ENCODE peak calls at places on chromosome 13, in ten cellular contexts. U, P, Z, W, F, A, G, M, K and N are unnamed samples.

GRCh38 chr13:97189943-97190342 is 32.2 kb upstream of the MBNL2 start:
- DNase-seq in U (no peak), P (no peak), Z (no peak), W (no peak), F (no peak), A (no peak), G (no peak), M (no peak), K (no peak), N (no peak)

GRCh38 chr13:98487016-98487415 is 89.9 kb downstream of the STK24 start:
- DNase-seq in U (peak; percentile 30), P (no peak), Z (no peak), W (no peak), F (no peak), A (no peak), G (no peak), M (no peak), K (no peak), N (no peak)

GRCh38 chr13:26482451-26483197 is 74.9 kb upstream of the WASF3 start:
- DNase-seq in U (peak; percentile 62), P (no peak), Z (peak; percentile 49), W (no peak), F (peak; percentile 65), A (no peak), G (no peak), M (peak; percentile 78), K (peak; percentile 82), N (peak; percentile 21)

GRCh38 chr13:50766043-50766442 is 77.4 kb downstream of the DLEU7 start:
- DNase-seq in U (no peak), P (no peak), Z (peak; percentile 24), W (no peak), F (no peak), A (no peak), G (no peak), M (no peak), K (no peak), N (no peak)

GRCh38 chr13:94558721-94559120 is 37.2 kb downstream of the TGDS start:
- DNase-seq in U (peak; percentile 16), P (no peak), Z (no peak), W (no peak), F (no peak), A (no peak), G (no peak), M (no peak), K (no peak), N (no peak)

GRCh38 chr13:50130686-50131051 is 115.4 kb downstream of the KCNRG start:
- DNase-seq in U (no peak), P (no peak), Z (no peak), W (peak; percentile 38), F (peak; percentile 32), A (no peak), G (no peak), M (no peak), K (peak; percentile 21), N (peak; percentile 38)

GRCh38 chr13:39484506-39485313 is 118.3 kb downstream of the LHFPL6 start:
- DNase-seq in U (peak; percentile 84), P (peak; percentile 39), Z (no peak), W (no peak), F (peak; percentile 21), A (no peak), G (no peak), M (no peak), K (peak; percentile 59), N (no peak)

GRCh38 chr13:105920375-105920774 is 615.1 kb downstream of the EFNB2 start:
- DNase-seq in U (peak; percentile 60), P (no peak), Z (no peak), W (no peak), F (peak; percentile 96), A (no peak), G (no peak), M (no peak), K (peak; percentile 85), N (no peak)

GRCh38 chr13:113169277-113170272 is 11.1 kb downstream of the PROZ start:
- DNase-seq in U (no peak), P (no peak), Z (no peak), W (no peak), F (no peak), A (no peak), G (no peak), M (no peak), K (no peak), N (no peak)

GRCh38 chr13:60759499-60759898 is 362.5 kb downstream of the TDRD3 start:
- DNase-seq in U (peak; percentile 44), P (no peak), Z (no peak), W (no peak), F (peak; percentile 81), A (no peak), G (no peak), M (peak; percentile 59), K (peak; percentile 59), N (no peak)

GRCh38 chr13:43356566-43356965 is 333.2 kb downstream of the DNAJC15 start:
- DNase-seq in U (no peak), P (no peak), Z (no peak), W (no peak), F (peak; percentile 38), A (no peak), G (no peak), M (no peak), K (no peak), N (no peak)

GRCh38 chr13:59806801-59807200 is 356.9 kb downstream of the DIAPH3 start:
- DNase-seq in U (no peak), P (no peak), Z (no peak), W (no peak), F (no peak), A (no peak), G (no peak), M (no peak), K (no peak), N (no peak)

GRCh38 chr13:73061478-73062275 is 2.9 kb downstream of the KLF5 start:
- DNase-seq in U (no peak), P (no peak), Z (no peak), W (no peak), F (peak; percentile 85), A (no peak), G (no peak), M (peak; percentile 43), K (no peak), N (no peak)

GRCh38 chr13:73058741-73059459 is at the start of gene KLF5:
- DNase-seq in U (peak; percentile 94), P (peak; percentile 74), Z (peak; percentile 87), W (peak; percentile 95), F (peak; percentile 94), A (peak; percentile 77), G (peak; percentile 96), M (peak; percentile 99), K (peak; percentile 96), N (peak; percentile 96)

GRCh38 chr13:73060251-73061160 is 1.7 kb downstream of the KLF5 start:
- DNase-seq in U (peak; percentile 86), P (no peak), Z (peak; percentile 38), W (no peak), F (peak; percentile 77), A (peak; percentile 50), G (peak; percentile 22), M (peak; percentile 57), K (peak; percentile 60), N (no peak)

GRCh38 chr13:73058432-73058740 is 419 bp upstream of the KLF5 start:
- DNase-seq in U (no peak), P (no peak), Z (no peak), W (no peak), F (no peak), A (no peak), G (no peak), M (no peak), K (no peak), N (no peak)

DNA sequence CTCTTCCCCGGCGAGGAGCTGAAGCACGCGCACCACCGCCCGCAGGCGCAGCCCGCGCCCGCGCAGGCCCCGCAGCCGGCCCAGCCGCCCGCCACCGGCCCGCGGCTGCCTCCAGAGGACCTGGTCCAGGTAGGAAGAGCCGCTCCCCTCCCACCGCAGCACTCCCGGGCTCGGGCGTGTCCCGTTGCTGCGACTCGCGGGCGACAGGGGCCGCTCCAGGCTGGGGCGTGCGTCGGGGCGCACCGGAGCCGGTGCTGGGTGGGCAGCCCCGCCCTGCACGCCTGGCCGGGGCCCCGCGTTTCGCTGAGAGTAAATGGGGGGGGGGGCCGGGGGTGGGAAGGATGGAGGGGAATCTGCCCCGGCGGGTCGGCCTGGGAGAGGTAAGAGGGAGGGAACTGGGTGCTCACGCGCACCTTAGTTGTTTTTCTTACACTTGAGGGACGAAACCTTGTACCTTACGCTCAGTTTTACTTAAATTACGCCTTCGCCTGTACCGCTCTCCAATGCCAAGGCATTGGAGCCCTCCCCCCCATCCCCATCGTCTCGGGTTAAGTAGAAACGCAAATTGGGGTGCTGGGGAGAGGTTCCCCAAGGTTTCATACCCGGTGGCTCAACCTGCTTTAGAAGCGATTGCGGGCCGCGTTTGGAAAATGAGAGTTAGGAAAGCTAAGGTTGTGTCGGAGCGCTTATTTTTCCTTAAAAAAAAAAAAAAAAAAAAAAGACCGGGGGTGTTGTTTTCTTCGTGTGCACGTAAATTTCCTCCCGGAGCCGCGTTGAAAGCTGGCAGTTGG is 850 bp downstream of the KLF5 start:
- DNase-seq in U (peak; percentile 36), P (no peak), Z (peak; percentile 20), W (peak; percentile 51), F (no peak), A (no peak), G (peak; percentile 48), M (peak; percentile 87), K (peak; percentile 43), N (peak; percentile 67)
- TF ChIP-seq CTCF in U (no peak), P (no peak), Z (no peak), W (peak; percentile 12), F (peak; percentile 17), A (no peak), G (no peak), M (peak; percentile 67), K (no peak), N (no peak)

GRCh38 chr13:27783111-27783510 is 9.2 kb upstream of the GSX1 start:
- DNase-seq in U (peak; percentile 3), P (no peak), Z (no peak), W (no peak), F (peak; percentile 28), A (no peak), G (no peak), M (no peak), K (peak; percentile 21), N (no peak)
- H3K27me3 ChIP-seq in U (peaks cover 4% of the 10 kb centered on the region), P (peaks cover 6% of the 10 kb centered on the region), Z (peaks cover 10% of the 10 kb centered on the region), W (peaks cover 96% of the 10 kb centered on the region), F (peaks cover 5% of the 10 kb centered on the region), A (peaks cover 13% of the 10 kb centered on the region), G (peaks cover 15% of the 10 kb centered on the region), M (no peaks in the 10 kb centered on the region), K (peaks cover 20% of the 10 kb centered on the region), N (no peaks in the 10 kb centered on the region)

DNA sequence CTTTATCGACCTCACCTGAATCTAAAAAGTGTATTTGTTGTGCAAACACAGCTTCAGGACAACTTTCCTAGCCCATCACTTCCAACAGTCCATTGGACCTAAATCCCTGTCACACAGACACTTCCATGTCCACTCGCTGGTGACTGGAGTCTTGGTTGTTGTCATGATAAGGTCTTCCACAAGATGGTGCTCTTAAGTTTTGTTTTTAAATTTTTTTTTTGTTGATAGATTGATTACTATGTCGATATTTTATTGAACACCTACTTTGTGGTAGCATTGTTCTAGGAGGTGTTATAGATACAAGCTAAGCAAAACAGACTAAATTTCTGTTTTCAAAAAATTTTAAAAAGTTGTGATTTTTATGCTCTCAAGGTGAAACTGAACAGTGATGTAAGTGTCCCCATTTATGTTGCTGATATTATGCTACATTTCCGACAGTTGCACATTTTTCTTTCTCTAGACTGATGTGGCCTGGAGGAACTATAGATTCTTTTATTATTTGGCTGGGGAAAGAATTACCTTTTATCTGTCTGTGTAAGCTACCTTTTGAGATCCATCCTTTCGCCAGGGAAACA is 8.1 kb upstream of the ERICH6B start:
- DNase-seq in U (no peak), P (no peak), Z (no peak), W (no peak), F (peak; percentile 30), A (no peak), G (no peak), M (no peak), K (peak; percentile 45), N (no peak)
- TF ChIP-seq CTCF in U (peak; percentile 54), P (peak; percentile 51), Z (peak; percentile 27), W (peak; percentile 57), F (peak; percentile 40), A (peak; percentile 59), G (peak; percentile 29), M (peak; percentile 26), K (peak; percentile 69), N (peak; percentile 53)

GRCh38 chr13:101915333-101915732 is 462.9 kb downstream of the ITGBL1 start:
- DNase-seq in U (no peak), P (no peak), Z (no peak), W (no peak), F (no peak), A (no peak), G (no peak), M (no peak), K (no peak), N (no peak)
- H3K27me3 ChIP-seq in U (peaks cover 41% of the 10 kb centered on the region), P (peaks cover 20% of the 10 kb centered on the region), Z (peaks cover 30% of the 10 kb centered on the region), W (peaks cover 76% of the 10 kb centered on the region), F (peaks cover 24% of the 10 kb centered on the region), A (peaks cover 27% of the 10 kb centered on the region), G (peaks cover 48% of the 10 kb centered on the region), M (peaks cover 10% of the 10 kb centered on the region), K (peaks cover 52% of the 10 kb centered on the region), N (peaks cover 5% of the 10 kb centered on the region)